ENCODE peak calls at places on chromosomes 4 and X, in six cellular contexts. P, H, K, X, W and V are unnamed samples.

GRCh38 chr4:98662619-98663225 is 4.3 kb upstream of the TSPAN5 start:
- DNase-seq in P (no peak), H (no peak), K (no peak), X (no peak), W (peak), V (no peak)

GRCh38 chr4:88533088-88533790 is 9.7 kb upstream of the PYURF start:
- DNase-seq in P (peak), H (no peak), K (no peak), X (no peak), W (no peak), V (no peak)

GRCh38 chr4:110605077-110605476 is 17.8 kb downstream of the PITX2 start:
- DNase-seq in P (no peak), H (no peak), K (no peak), X (no peak), W (no peak), V (no peak)

GRCh38 chrX:27008486-27008885 is 454.7 kb downstream of the PPP4R3C start:
- DNase-seq in P (no peak), H (peak), K (no peak), X (no peak), W (no peak), V (no peak)

GRCh38 chrX:10634681-10635161 is 14.3 kb upstream of the MID1 start:
- DNase-seq in P (no peak), H (no peak), K (no peak), X (no peak), W (no peak), V (no peak)

GRCh38 chr4:123055943-123056342 is 133.5 kb upstream of the NUDT6 start:
- DNase-seq in P (no peak), H (no peak), K (no peak), X (no peak), W (no peak), V (no peak)

GRCh38 chr4:164596318-164596878 is 157.5 kb upstream of the SMIM31 start:
- DNase-seq in P (no peak), H (no peak), K (no peak), X (no peak), W (no peak), V (no peak)

GRCh38 chr4:8528713-8529112 is 51.5 kb upstream of the GPR78 start:
- DNase-seq in P (no peak), H (no peak), K (no peak), X (no peak), W (no peak), V (no peak)

GRCh38 chrX:155071694-155072215 is 447 bp downstream of the BRCC3 start:
- DNase-seq in P (no peak), H (no peak), K (peak), X (no peak), W (no peak), V (no peak)

GRCh38 chr4:55069248-55069647 is 56.1 kb downstream of the KDR start:
- DNase-seq in P (no peak), H (no peak), K (no peak), X (peak), W (no peak), V (no peak)

GRCh38 chrX:54044877-54045328 is 630 bp upstream of the PHF8 start:
- DNase-seq in P (no peak), H (no peak), K (no peak), X (no peak), W (no peak), V (no peak)

GRCh38 chrX:39174761-39175417 is 373.6 kb downstream of the MID1IP1 start:
- DNase-seq in P (no peak), H (no peak), K (no peak), X (no peak), W (peak), V (no peak)

DNA sequence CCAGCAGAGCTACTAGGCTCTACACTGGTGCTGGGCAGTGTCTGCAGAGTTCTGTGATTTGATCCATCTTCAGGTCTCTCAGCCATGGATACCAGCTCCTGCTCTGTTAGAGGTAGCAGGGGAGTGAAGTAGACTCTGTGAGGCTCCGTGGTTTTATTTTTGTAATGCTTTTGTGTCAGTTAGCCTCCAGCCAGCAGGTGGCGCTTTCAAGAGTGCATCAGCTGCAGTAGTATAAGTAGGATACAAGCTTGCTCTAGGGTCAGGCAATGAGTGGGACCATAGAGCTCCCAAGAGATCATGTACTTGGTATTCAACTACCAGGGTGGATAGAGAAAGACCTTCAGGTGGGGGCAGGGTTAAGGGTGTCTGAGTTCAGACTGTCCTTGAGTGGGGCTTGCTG is 362.5 kb upstream of the TRAM1L1 start:
- DNase-seq in P (no peak), H (no peak), K (no peak), X (no peak), W (no peak), V (no peak)
- TF ChIP-seq CTCF in P (no peak), H (no peak), K (no peak), X (no peak), W (no peak), V (no peak)

GRCh38 chr4:7477695-7478094 is 43.0 kb upstream of the PSAPL1 start:
- DNase-seq in P (no peak), H (no peak), K (no peak), X (no peak), W (no peak), V (no peak)
- TF ChIP-seq CTCF in P (no peak), H (no peak), K (no peak), X (no peak), W (no peak), V (no peak)

GRCh38 chr4:5019274-5019673 is at the start of gene CYTL1:
- DNase-seq in P (no peak), H (peak), K (no peak), X (no peak), W (no peak), V (no peak)

GRCh38 chr4:5019796-5020195 is 538 bp upstream of the CYTL1 start:
- DNase-seq in P (no peak), H (no peak), K (no peak), X (no peak), W (no peak), V (no peak)

GRCh38 chr4:5018603-5019002 is 655 bp downstream of the CYTL1 start:
- DNase-seq in P (no peak), H (no peak), K (no peak), X (no peak), W (no peak), V (no peak)

GRCh38 chr4:5020341-5020740 is 1.1 kb upstream of the CYTL1 start:
- DNase-seq in P (no peak), H (no peak), K (no peak), X (no peak), W (no peak), V (no peak)

DNA sequence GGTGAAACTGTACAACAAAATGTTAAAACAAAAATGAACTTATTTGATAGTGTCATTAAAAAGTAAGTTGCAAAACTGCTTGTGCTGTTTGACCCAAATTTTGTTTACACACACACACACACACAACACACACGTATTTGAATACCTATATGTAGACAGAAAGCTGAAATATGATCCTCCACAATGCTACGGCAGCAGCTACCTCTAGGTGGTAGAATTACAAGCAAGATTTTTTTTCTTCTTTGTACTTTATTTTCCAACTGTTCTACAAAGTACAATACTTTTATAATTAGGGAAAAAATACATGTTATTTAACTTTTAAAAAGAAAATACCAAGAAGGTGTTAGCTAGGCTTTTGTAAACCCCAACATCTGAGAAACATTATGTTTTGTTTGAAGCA is 1.2 kb downstream of the CYTL1 start:
- DNase-seq in P (no peak), H (no peak), K (no peak), X (no peak), W (no peak), V (no peak)
- TF ChIP-seq CTCF in P (peak), H (peak), K (no peak), X (no peak), W (no peak), V (no peak)

DNA sequence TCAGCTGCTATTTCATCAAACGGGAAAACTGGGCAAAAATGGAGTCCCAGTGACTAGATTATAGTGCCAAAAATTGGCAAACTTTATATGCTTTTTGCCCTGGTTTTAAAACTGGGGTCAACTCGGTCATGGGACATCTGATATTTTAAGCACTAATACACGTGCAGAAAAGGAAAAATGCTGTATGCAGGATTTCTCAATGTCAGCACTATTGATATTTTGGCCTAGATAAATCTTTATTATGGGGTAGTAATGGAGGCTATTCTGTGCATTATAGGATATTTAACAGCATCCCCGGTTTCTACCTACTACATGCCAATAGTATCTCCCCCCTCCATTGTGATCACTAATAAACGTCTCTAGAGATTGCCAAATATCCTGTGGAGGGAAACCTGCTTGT is 870.9 kb upstream of the IGFBP7 start:
- DNase-seq in P (no peak), H (no peak), K (no peak), X (no peak), W (no peak), V (no peak)
- TF ChIP-seq CTCF in P (no peak), H (no peak), K (no peak), X (no peak), W (no peak), V (no peak)

GRCh38 chr4:7239844-7240243 is 47.5 kb downstream of the SORCS2 start:
- DNase-seq in P (no peak), H (no peak), K (no peak), X (no peak), W (no peak), V (no peak)

GRCh38 chr4:7239101-7239820 is 46.9 kb downstream of the SORCS2 start:
- DNase-seq in P (no peak), H (no peak), K (no peak), X (no peak), W (no peak), V (no peak)

GRCh38 chr4:7236847-7237246 is 44.5 kb downstream of the SORCS2 start:
- DNase-seq in P (no peak), H (peak), K (no peak), X (peak), W (no peak), V (no peak)

GRCh38 chr4:7237863-7238262 is 45.5 kb downstream of the SORCS2 start:
- DNase-seq in P (no peak), H (no peak), K (no peak), X (no peak), W (no peak), V (no peak)

DNA sequence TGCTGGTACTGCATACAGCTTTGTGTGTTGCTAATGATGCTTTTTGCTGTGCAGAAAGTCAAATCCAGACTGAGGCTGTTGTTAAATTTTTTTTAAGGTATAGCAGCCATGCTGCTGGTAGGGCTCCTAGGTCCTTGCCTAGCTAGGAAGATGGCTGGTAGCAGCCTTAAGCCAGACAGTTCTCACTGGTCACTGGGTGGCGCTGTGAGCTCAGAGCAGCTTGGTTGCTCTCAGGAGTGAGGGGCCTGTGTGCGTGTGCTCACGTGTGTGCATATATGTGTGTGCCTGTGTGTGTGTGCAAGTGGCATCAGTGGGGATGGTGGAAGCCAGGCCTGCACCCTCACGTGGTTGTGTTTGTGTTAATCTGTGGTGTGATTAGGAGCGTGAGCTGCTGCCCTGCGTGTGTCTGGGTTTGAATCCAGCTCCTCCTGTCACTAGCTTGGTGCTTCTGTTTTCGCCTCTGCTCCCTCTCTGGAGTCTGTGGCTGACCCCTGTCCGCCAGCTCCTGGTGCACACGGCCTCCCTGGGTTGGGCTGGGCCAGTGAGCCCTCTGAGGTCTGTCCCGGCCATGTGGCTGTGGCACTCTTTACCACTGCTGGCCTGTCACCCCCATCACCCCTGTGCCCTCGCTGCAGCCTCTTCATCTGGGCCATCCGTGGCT is 46.1 kb downstream of the SORCS2 start:
- DNase-seq in P (no peak), H (no peak), K (no peak), X (no peak), W (no peak), V (no peak)
- TF ChIP-seq CTCF in P (peak), H (no peak), K (no peak), X (no peak), W (no peak), V (no peak)

DNA sequence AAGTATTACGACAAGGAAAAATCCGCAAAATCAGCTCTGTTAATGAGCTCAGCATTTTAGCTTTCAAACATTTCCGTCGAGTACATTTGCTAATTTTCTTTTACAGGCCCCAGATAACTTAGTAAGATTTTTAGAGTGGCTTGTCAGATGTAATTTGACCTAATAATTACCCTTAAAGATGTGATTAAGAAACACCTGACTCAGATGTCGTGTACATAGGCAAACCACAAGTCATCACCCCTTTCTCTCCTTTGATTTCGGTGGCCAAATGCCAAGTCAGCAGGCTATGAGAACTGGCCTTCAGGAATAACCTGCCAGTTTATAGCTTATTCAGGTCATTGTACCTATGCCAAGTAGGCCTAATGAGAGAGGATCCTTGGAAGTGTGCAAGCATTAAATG is 369.6 kb downstream of the PCDH7 start:
- DNase-seq in P (no peak), H (peak), K (no peak), X (peak), W (no peak), V (no peak)
- TF ChIP-seq CTCF in P (no peak), H (no peak), K (no peak), X (no peak), W (no peak), V (no peak)

DNA sequence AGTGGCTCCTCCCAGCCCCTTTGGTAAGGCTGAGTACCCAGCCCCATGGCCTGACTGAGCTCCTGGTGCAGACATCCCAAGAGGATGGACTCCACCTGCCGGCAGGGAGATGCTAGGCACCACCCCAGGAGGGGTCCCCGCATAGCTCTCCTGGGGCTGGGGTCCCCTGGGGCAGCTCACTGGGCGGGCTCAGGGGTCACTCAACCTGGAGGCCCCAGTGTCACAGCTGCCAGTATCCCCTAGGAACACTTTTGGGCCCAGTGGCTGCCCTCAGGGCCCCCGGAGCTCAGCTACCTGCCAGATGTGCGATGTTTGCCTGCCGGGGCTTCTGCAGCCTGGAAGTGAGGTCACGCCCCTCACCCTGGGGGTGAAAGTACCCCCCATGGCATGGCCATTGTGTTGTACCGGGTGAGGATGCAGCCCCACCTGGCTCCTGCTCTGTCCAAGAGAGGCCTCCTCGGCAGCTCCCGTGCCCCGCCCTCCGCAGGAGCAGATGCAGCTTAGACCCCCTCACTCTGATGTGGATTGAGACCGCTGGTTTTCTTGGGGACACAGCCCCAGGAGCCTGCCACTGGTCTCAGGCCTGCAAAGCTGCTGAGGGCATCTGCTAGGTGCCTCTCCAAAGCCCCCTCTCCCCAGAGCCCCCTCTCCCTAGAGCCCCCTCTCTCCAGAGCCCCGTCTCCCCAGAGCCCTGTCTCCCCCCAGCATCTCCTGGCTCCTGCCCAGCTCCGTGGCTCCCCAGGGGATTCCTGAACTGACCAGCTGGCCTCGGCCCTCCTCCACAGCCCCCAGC is 6.7 kb upstream of the HGFAC start:
- DNase-seq in P (no peak), H (no peak), K (peak), X (no peak), W (no peak), V (no peak)
- TF ChIP-seq CTCF in P (no peak), H (peak), K (no peak), X (no peak), W (no peak), V (no peak)

DNA sequence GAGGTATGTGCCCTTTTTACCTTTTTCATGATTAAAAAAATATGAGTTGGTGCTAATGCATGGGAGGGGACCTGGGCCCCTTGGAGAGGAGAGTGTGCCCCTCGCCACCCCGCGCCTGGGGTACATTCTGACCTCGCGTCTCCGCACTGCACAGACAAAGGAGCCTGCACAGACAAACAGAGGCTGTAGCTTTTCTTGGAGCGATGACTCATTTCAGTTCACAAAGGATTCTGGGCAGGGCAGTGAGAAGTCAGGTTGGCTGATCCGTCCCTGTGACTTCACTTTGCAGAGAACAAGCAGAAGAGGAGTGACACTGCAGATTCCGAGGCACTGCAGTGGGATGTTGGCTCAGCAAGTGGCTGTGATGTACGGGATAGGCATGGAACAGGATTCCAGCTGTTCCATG is 82.9 kb downstream of the STOX2 start:
- DNase-seq in P (peak), H (peak), K (peak), X (peak), W (no peak), V (peak)
- TF ChIP-seq CTCF in P (no peak), H (no peak), K (no peak), X (no peak), W (no peak), V (no peak)

DNA sequence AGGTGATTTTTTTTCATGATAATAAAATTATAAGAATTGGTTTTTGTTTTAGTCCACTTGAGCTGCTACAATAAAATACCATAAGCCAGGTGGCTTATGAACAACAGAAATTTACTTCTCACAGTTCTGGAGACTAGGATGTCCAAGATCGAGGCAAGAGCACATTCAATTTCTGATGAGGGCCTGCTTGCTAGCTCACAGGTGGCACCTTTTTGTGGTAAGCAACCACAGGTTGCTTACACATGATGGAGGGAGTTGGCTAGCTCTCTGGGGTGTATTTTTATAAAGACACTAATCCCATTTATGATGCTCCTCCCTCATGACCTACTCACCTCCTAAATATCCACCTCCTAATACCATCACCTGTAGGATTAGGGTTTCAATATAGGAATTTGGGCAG is 1248.5 kb upstream of the TENM3 start:
- DNase-seq in P (no peak), H (no peak), K (no peak), X (no peak), W (no peak), V (no peak)
- TF ChIP-seq CTCF in P (no peak), H (no peak), K (no peak), X (no peak), W (no peak), V (no peak)

GRCh38 chr4:80334568-80334967 is 962 bp upstream of the CFAP299 start:
- DNase-seq in P (no peak), H (no peak), K (no peak), X (no peak), W (no peak), V (no peak)

GRCh38 chr4:80335554-80336358 is at the start of gene CFAP299:
- DNase-seq in P (peak), H (peak), K (peak), X (peak), W (peak), V (peak)

GRCh38 chr4:80340036-80340435 is 4.5 kb downstream of the CFAP299 start:
- DNase-seq in P (no peak), H (no peak), K (no peak), X (no peak), W (no peak), V (no peak)

GRCh38 chr4:80335226-80335553 is 340 bp upstream of the CFAP299 start:
- DNase-seq in P (no peak), H (no peak), K (no peak), X (no peak), W (no peak), V (no peak)

GRCh38 chr4:80336582-80336981 is 1.1 kb downstream of the CFAP299 start:
- DNase-seq in P (no peak), H (peak), K (no peak), X (no peak), W (no peak), V (no peak)
- TF ChIP-seq CTCF in P (peak), H (peak), K (no peak), X (peak), W (no peak), V (no peak)